ENCODE peak calls at places on chromosomes 3 and 15, in seven cellular contexts. B, Z, A, X, S, W and V are unnamed samples.

GRCh38 chr3:27526614-27527315 is 42.6 kb upstream of the SLC4A7 start:
- DNase-seq in B (no peak), Z (no peak), A (no peak), X (no peak), S (no peak), W (no peak), V (no peak)

GRCh38 chr15:88878720-88879184 is 16.6 kb downstream of the HAPLN3 start:
- DNase-seq in B (peak), Z (no peak), A (peak), X (peak), S (peak), W (peak), V (peak)

GRCh38 chr15:40927497-40928346 is 1.4 kb upstream of the DLL4 start:
- DNase-seq in B (no peak), Z (no peak), A (no peak), X (no peak), S (no peak), W (no peak), V (no peak)

GRCh38 chr3:72629191-72629611 is 219.0 kb downstream of the SHQ1 start:
- DNase-seq in B (no peak), Z (no peak), A (no peak), X (peak), S (peak), W (no peak), V (no peak)

GRCh38 chr15:48803877-48804276 is 7.0 kb downstream of the CEP152 start:
- DNase-seq in B (no peak), Z (no peak), A (no peak), X (no peak), S (no peak), W (no peak), V (no peak)

GRCh38 chr15:35980719-35981118 is 434.8 kb upstream of the DPH6 start:
- DNase-seq in B (peak), Z (no peak), A (no peak), X (peak), S (no peak), W (no peak), V (no peak)

GRCh38 chr3:18444597-18445420 is 19.7 kb upstream of the SATB1 start:
- DNase-seq in B (peak), Z (peak), A (no peak), X (peak), S (peak), W (peak), V (peak)

GRCh38 chr15:59917504-59918157 is 86.5 kb upstream of the FOXB1 start:
- DNase-seq in B (peak), Z (peak), A (peak), X (peak), S (peak), W (peak), V (peak)

GRCh38 chr3:190865828-190866227 is 3.3 kb upstream of the GMNC start:
- DNase-seq in B (peak), Z (no peak), A (no peak), X (peak), S (no peak), W (no peak), V (no peak)

GRCh38 chr15:62071711-62072308 is 5.0 kb downstream of the C2CD4A start:
- DNase-seq in B (peak), Z (no peak), A (peak), X (no peak), S (peak), W (no peak), V (no peak)

GRCh38 chr15:64911317-64912186 is at the start of gene ANKDD1A:
- DNase-seq in B (peak), Z (peak), A (peak), X (peak), S (peak), W (peak), V (peak)

GRCh38 chr3:178405456-178405970 is 130.7 kb upstream of the KCNMB2 start:
- DNase-seq in B (no peak), Z (no peak), A (no peak), X (no peak), S (no peak), W (no peak), V (no peak)

GRCh38 chr15:63405159-63405558 is 23.5 kb upstream of the CA12 start:
- DNase-seq in B (no peak), Z (no peak), A (no peak), X (no peak), S (no peak), W (no peak), V (no peak)

GRCh38 chr3:185712337-185712736 is 112.5 kb downstream of the IGF2BP2 start:
- DNase-seq in B (no peak), Z (no peak), A (no peak), X (peak), S (no peak), W (no peak), V (no peak)

GRCh38 chr3:131553495-131554247 is 50.9 kb upstream of the MRPL3 start:
- DNase-seq in B (no peak), Z (no peak), A (no peak), X (no peak), S (no peak), W (no peak), V (no peak)

GRCh38 chr3:10169000-10169496 is 4.3 kb downstream of the IRAK2 start:
- DNase-seq in B (peak), Z (no peak), A (no peak), X (peak), S (no peak), W (no peak), V (no peak)

GRCh38 chr3:183762304-183762703 is 63.1 kb downstream of the MAP6D1 start:
- DNase-seq in B (no peak), Z (no peak), A (no peak), X (no peak), S (no peak), W (no peak), V (no peak)

GRCh38 chr3:45665101-45665572 is 24.1 kb upstream of the SACM1L start:
- DNase-seq in B (peak), Z (no peak), A (peak), X (no peak), S (peak), W (peak), V (peak)

GRCh38 chr3:115595611-115596010 is 27.7 kb upstream of the GAP43 start:
- DNase-seq in B (no peak), Z (no peak), A (no peak), X (peak), S (no peak), W (no peak), V (no peak)